ENCODE peak calls at places on chromosomes 13 and 19, in nine cellular contexts. C is upper lobe of left lung, M is IMR-90, B is GM12878, K is suprapubic skin, V is right lobe of liver, E is H1, R is adrenal gland, D is gastrocnemius medialis. W is an unnamed sample. For H3K4me1, the result is how much of the 10 kb centered on the place peaks cover.

GRCh38 chr13:28089065-28089464 is 11.3 kb downstream of the FLT3 start:
- DNase-seq in C (no peak), M (no peak), B (no peak), K (no peak), V (no peak), E (no peak), R (no peak), D (no peak), W (no peak)

GRCh38 chr19:39197808-39198207 is 1.0 kb downstream of the NCCRP1 start:
- DNase-seq in C (no peak), M (no peak), B (no peak), K (no peak), V (no peak), E (no peak), R (no peak), D (no peak), W (no peak)

GRCh38 chr19:17677002-17677401 is 11.2 kb downstream of the UNC13A start:
- DNase-seq in C (no peak), M (no peak), B (no peak), K (no peak), V (no peak), E (no peak), R (no peak), D (no peak), W (no peak)

GRCh38 chr19:20999731-21000352 is 20.6 kb upstream of the ZNF430 start:
- DNase-seq in C (peak), M (peak), B (peak), K (peak), V (peak), E (peak), R (peak), D (peak), W (peak)

GRCh38 chr13:109180905-109181425 is 551.6 kb downstream of the MYO16 start:
- DNase-seq in C (no peak), M (peak), B (no peak), K (no peak), V (no peak), E (no peak), R (no peak), D (no peak), W (no peak)

GRCh38 chr19:41599175-41599966 is 23.4 kb downstream of the CEACAM21 start:
- DNase-seq in C (no peak), M (no peak), B (no peak), K (no peak), V (no peak), E (no peak), R (no peak), D (no peak), W (no peak)

GRCh38 chr13:106381083-106381482 is 154.4 kb downstream of the EFNB2 start:
- DNase-seq in C (no peak), M (peak), B (no peak), K (no peak), V (no peak), E (no peak), R (no peak), D (no peak), W (no peak)

GRCh38 chr19:12872941-12873890 is 8.0 kb downstream of the DNASE2 start:
- DNase-seq in C (no peak), M (peak), B (no peak), K (no peak), V (peak), E (peak), R (peak), D (peak), W (no peak)

GRCh38 chr13:100828226-100828625 is 153.6 kb upstream of the TMTC4 start:
- DNase-seq in C (no peak), M (no peak), B (no peak), K (no peak), V (no peak), E (no peak), R (no peak), D (no peak), W (no peak)

GRCh38 chr19:6730153-6730804 is 7.1 kb downstream of the GPR108 start:
- DNase-seq in C (peak), M (no peak), B (no peak), K (no peak), V (peak), E (peak), R (peak), D (no peak), W (peak)

GRCh38 chr13:44523176-44524017 is 52.7 kb downstream of the TSC22D1 start:
- DNase-seq in C (no peak), M (peak), B (peak), K (no peak), V (no peak), E (no peak), R (no peak), D (no peak), W (no peak)

GRCh38 chr19:38384209-38385027 is 3.4 kb downstream of the GGN start:
- DNase-seq in C (no peak), M (no peak), B (no peak), K (no peak), V (no peak), E (peak), R (no peak), D (no peak), W (no peak)

GRCh38 chr13:51479199-51479523 is 26.3 kb upstream of the INTS6 start:
- DNase-seq in C (no peak), M (peak), B (no peak), K (no peak), V (no peak), E (no peak), R (no peak), D (no peak), W (no peak)

GRCh38 chr19:46972301-46972700 is 47.3 kb upstream of the NPAS1 start:
- DNase-seq in C (no peak), M (no peak), B (no peak), K (no peak), V (no peak), E (no peak), R (no peak), D (peak), W (no peak)

GRCh38 chr19:18662972-18663732 is 20.3 kb upstream of the CRTC1 start:
- DNase-seq in C (no peak), M (no peak), B (no peak), K (no peak), V (no peak), E (no peak), R (no peak), D (no peak), W (no peak)

GRCh38 chr19:3961007-3961406 is 9.9 kb downstream of the DAPK3 start:
- DNase-seq in C (peak), M (no peak), B (no peak), K (no peak), V (no peak), E (no peak), R (no peak), D (no peak), W (no peak)

GRCh38 chr13:34003712-34004111 is 185.8 kb downstream of the RFC3 start:
- DNase-seq in C (no peak), M (no peak), B (no peak), K (no peak), V (no peak), E (no peak), R (no peak), D (no peak), W (no peak)

GRCh38 chr13:54742984-54743383 is 1714.4 kb downstream of the OLFM4 start:
- DNase-seq in C (no peak), M (no peak), B (no peak), K (no peak), V (no peak), E (no peak), R (no peak), D (no peak), W (no peak)

GRCh38 chr19:8476524-8476923 is 25.9 kb downstream of the PRAM1 start:
- DNase-seq in C (no peak), M (no peak), B (no peak), K (no peak), V (no peak), E (no peak), R (no peak), D (no peak), W (no peak)

GRCh38 chr19:44897835-44898234 is 6.8 kb downstream of the TOMM40 start:
- DNase-seq in C (no peak), M (no peak), B (no peak), K (no peak), V (no peak), E (no peak), R (no peak), D (no peak), W (no peak)

GRCh38 chr13:46521921-46522691 is 30.9 kb upstream of the LRCH1 start:
- DNase-seq in C (no peak), M (no peak), B (no peak), K (no peak), V (no peak), E (no peak), R (no peak), D (no peak), W (no peak)

GRCh38 chr13:54637377-54637776 is 1608.8 kb downstream of the OLFM4 start:
- DNase-seq in C (no peak), M (no peak), B (no peak), K (no peak), V (no peak), E (no peak), R (no peak), D (no peak), W (no peak)

GRCh38 chr19:29645911-29646310 is 19.4 kb upstream of the PLEKHF1 start:
- DNase-seq in C (no peak), M (peak), B (no peak), K (no peak), V (no peak), E (no peak), R (peak), D (peak), W (peak)

GRCh38 chr13:99151516-99151915 is 49.1 kb upstream of the UBAC2 start:
- DNase-seq in C (no peak), M (peak), B (no peak), K (no peak), V (no peak), E (no peak), R (no peak), D (no peak), W (no peak)

DNA sequence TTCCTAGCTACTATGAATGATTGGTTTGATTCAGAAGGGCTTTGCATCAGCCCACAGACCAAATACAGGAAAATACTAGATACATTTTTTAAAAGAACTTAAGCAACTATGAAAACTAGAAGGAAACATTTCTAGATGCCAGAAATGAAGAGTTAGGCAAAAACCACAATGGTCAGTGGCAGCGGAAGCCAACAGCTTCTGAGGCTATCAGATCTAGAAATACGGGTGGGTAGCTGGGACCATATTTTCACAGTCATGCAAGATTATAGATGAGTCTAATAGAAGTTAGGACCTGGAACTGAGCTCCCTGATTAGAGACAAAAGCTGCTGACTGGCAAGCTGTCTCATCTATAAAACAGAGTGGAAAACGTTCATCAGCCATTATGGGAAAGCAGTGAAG is 4.7 kb upstream of the TBC1D4 start:
- DNase-seq in C (no peak), M (no peak), B (no peak), K (no peak), V (no peak), E (no peak), R (no peak), D (no peak), W (no peak)
- H3K4me1 ChIP-seq in C (under half), M (under half), B (under half), K (under half), V (under half), E (under half), R (under half), D (under half), W (under half)

GRCh38 chr13:114149774-114150740 is 17.6 kb upstream of the RASA3 start:
- DNase-seq in C (no peak), M (no peak), B (no peak), K (no peak), V (no peak), E (no peak), R (no peak), D (no peak), W (no peak)

GRCh38 chr13:114151565-114152284 is 19.3 kb upstream of the RASA3 start:
- DNase-seq in C (no peak), M (no peak), B (no peak), K (peak), V (peak), E (no peak), R (no peak), D (peak), W (no peak)

GRCh38 chr13:114152285-114152645 is 19.8 kb upstream of the RASA3 start:
- DNase-seq in C (no peak), M (no peak), B (no peak), K (no peak), V (no peak), E (no peak), R (no peak), D (no peak), W (no peak)

GRCh38 chr13:114152831-114153371 is 20.5 kb upstream of the RASA3 start:
- DNase-seq in C (no peak), M (no peak), B (no peak), K (no peak), V (no peak), E (no peak), R (no peak), D (no peak), W (no peak)

GRCh38 chr13:114151031-114151430 is 18.6 kb upstream of the RASA3 start:
- DNase-seq in C (no peak), M (no peak), B (no peak), K (no peak), V (no peak), E (no peak), R (no peak), D (no peak), W (no peak)
- H3K27ac ChIP-seq in C (no peak), M (no peak), B (no peak), K (no peak), V (no peak), E (no peak), R (no peak), D (no peak), W (no peak)

GRCh38 chr13:40179421-40179820 is 487.0 kb downstream of the FOXO1 start:
- DNase-seq in C (no peak), M (no peak), B (no peak), K (no peak), V (no peak), E (no peak), R (no peak), D (no peak), W (no peak)

GRCh38 chr13:40179882-40180281 is 486.6 kb downstream of the FOXO1 start:
- DNase-seq in C (no peak), M (no peak), B (no peak), K (no peak), V (no peak), E (no peak), R (no peak), D (no peak), W (no peak)

GRCh38 chr13:40178130-40178529 is 488.3 kb downstream of the FOXO1 start:
- DNase-seq in C (no peak), M (no peak), B (no peak), K (no peak), V (no peak), E (no peak), R (no peak), D (no peak), W (no peak)

GRCh38 chr13:40180776-40181175 is 485.7 kb downstream of the FOXO1 start:
- DNase-seq in C (no peak), M (no peak), B (no peak), K (no peak), V (no peak), E (no peak), R (no peak), D (no peak), W (no peak)

GRCh38 chr13:40181203-40181845 is 485.1 kb downstream of the FOXO1 start:
- DNase-seq in C (no peak), M (peak), B (no peak), K (no peak), V (no peak), E (no peak), R (no peak), D (no peak), W (no peak)
- TF ChIP-seq POLR2A in C (no peak), M (no peak), B (no peak), K (no peak), V (no peak), E (no peak), R (no peak), D (no peak), W (no peak)

DNA sequence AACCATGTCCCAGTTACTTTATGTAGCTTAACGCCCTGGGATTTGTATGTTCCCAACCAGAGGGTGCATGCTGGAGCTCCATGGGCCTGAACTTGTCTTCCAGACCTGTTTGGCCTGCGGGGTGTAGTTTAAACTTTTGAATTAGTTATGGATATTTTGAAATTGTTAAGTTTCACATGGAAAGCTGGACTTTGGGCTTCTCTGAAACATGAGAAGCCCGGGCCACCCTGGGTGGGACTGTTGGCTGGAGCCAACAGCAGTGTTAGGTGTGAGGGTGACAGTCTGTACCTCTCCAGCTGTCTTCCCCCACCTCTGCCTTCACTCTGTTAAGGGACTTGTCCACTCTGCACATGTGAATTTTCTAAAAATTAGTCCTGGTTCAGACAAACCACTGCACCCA is 1.6 kb downstream of the UBE2L5 start:
- DNase-seq in C (no peak), M (no peak), B (no peak), K (no peak), V (no peak), E (no peak), R (no peak), D (no peak), W (no peak)
- H3K4me1 ChIP-seq in C (under half), M (under half), B (under half), K (under half), V (under half), E (under half), R (under half), D (under half), W (under half)

GRCh38 chr19:11194657-11195056 is 2.7 kb downstream of the KANK2 start:
- DNase-seq in C (no peak), M (peak), B (no peak), K (no peak), V (no peak), E (no peak), R (no peak), D (no peak), W (no peak)
- H3K27ac ChIP-seq in C (peak), M (peak), B (peak), K (peak), V (peak), E (no peak), R (no peak), D (peak), W (peak)